ENCODE peak calls at places on chromosome 5, in eight cellular contexts. J, L, Y, O, A, S, F and D are unnamed samples.

GRCh38 chr5:164317676-164318075 is 812.3 kb downstream of the MAT2B start:
- DNase-seq in J (no peak), L (no peak), Y (no peak), O (no peak), A (no peak), S (no peak), F (no peak), D (no peak)

GRCh38 chr5:176823076-176823481 is 12.7 kb downstream of the UNC5A start:
- DNase-seq in J (no peak), L (no peak), Y (no peak), O (no peak), A (no peak), S (no peak), F (no peak), D (no peak)

GRCh38 chr5:179336126-179336870 is 9.0 kb downstream of the ADAMTS2 start:
- DNase-seq in J (no peak), L (no peak), Y (no peak), O (no peak), A (no peak), S (no peak), F (no peak), D (no peak)

GRCh38 chr5:145531038-145531734 is 304.0 kb downstream of the PRELID2 start:
- DNase-seq in J (no peak), L (peak; percentile 64), Y (peak; percentile 78), O (peak; percentile 10), A (peak; percentile 83), S (peak; percentile 20), F (no peak), D (peak; percentile 41)

GRCh38 chr5:167147879-167148278 is 1143.6 kb upstream of the WWC1 start:
- DNase-seq in J (no peak), L (no peak), Y (no peak), O (no peak), A (no peak), S (no peak), F (no peak), D (no peak)

GRCh38 chr5:77947051-77947428 is 170.9 kb upstream of the TBCA start:
- DNase-seq in J (no peak), L (no peak), Y (no peak), O (no peak), A (no peak), S (no peak), F (no peak), D (no peak)

GRCh38 chr5:156420665-156421064 is 93.7 kb downstream of the SGCD start:
- DNase-seq in J (no peak), L (no peak), Y (no peak), O (no peak), A (peak; percentile 20), S (no peak), F (no peak), D (no peak)

GRCh38 chr5:2147504-2148311 is 265.0 kb upstream of the IRX4 start:
- DNase-seq in J (no peak), L (no peak), Y (no peak), O (no peak), A (no peak), S (no peak), F (no peak), D (no peak)

GRCh38 chr5:153745778-153746420 is 255.4 kb downstream of the GRIA1 start:
- DNase-seq in J (no peak), L (no peak), Y (no peak), O (no peak), A (no peak), S (no peak), F (no peak), D (no peak)

GRCh38 chr5:35476046-35476445 is 141.6 kb upstream of the SPEF2 start:
- DNase-seq in J (no peak), L (no peak), Y (no peak), O (no peak), A (no peak), S (no peak), F (no peak), D (no peak)

GRCh38 chr5:154701181-154701580 is 54.0 kb upstream of the LARP1 start:
- DNase-seq in J (no peak), L (no peak), Y (no peak), O (no peak), A (no peak), S (no peak), F (no peak), D (peak; percentile 71)

GRCh38 chr5:3381206-3381825 is 214.3 kb upstream of the IRX1 start:
- DNase-seq in J (no peak), L (no peak), Y (peak; percentile 24), O (no peak), A (no peak), S (no peak), F (no peak), D (no peak)

GRCh38 chr5:149024477-149024876 is 38.4 kb downstream of the SH3TC2 start:
- DNase-seq in J (no peak), L (no peak), Y (no peak), O (no peak), A (peak; percentile 77), S (no peak), F (no peak), D (no peak)

GRCh38 chr5:116546033-116546742 is 28.4 kb downstream of the SEMA6A start:
- DNase-seq in J (no peak), L (peak; percentile 86), Y (peak; percentile 94), O (no peak), A (no peak), S (no peak), F (no peak), D (no peak)

GRCh38 chr5:116543501-116543900 is 31.1 kb downstream of the SEMA6A start:
- DNase-seq in J (no peak), L (no peak), Y (no peak), O (no peak), A (no peak), S (no peak), F (no peak), D (no peak)

GRCh38 chr5:116546743-116547124 is 27.9 kb downstream of the SEMA6A start:
- DNase-seq in J (no peak), L (no peak), Y (no peak), O (no peak), A (no peak), S (no peak), F (no peak), D (no peak)

GRCh38 chr5:116542619-116543018 is 32.0 kb downstream of the SEMA6A start:
- DNase-seq in J (no peak), L (no peak), Y (no peak), O (no peak), A (no peak), S (no peak), F (no peak), D (no peak)

GRCh38 chr5:116544542-116545241 is 29.9 kb downstream of the SEMA6A start:
- DNase-seq in J (no peak), L (peak; percentile 83), Y (no peak), O (no peak), A (no peak), S (no peak), F (no peak), D (no peak)
- TF ChIP-seq POLR2A in J (no peak), L (peak; percentile 20), Y (no peak), O (no peak), A (no peak), S (no peak), F (no peak), D (no peak)

GRCh38 chr5:32270178-32270577 is 42.6 kb downstream of the MTMR12 start:
- DNase-seq in J (no peak), L (no peak), Y (no peak), O (no peak), A (no peak), S (no peak), F (no peak), D (no peak)
- TF ChIP-seq POLR2A in J (no peak), L (no peak), Y (no peak), O (no peak), A (no peak), S (no peak), F (no peak), D (no peak)

GRCh38 chr5:67807116-67807888 is 408.3 kb upstream of the PIK3R1 start:
- DNase-seq in J (no peak), L (no peak), Y (no peak), O (no peak), A (no peak), S (no peak), F (no peak), D (no peak)
- TF ChIP-seq POLR2A in J (no peak), L (no peak), Y (no peak), O (no peak), A (no peak), S (no peak), F (no peak), D (no peak)

DNA sequence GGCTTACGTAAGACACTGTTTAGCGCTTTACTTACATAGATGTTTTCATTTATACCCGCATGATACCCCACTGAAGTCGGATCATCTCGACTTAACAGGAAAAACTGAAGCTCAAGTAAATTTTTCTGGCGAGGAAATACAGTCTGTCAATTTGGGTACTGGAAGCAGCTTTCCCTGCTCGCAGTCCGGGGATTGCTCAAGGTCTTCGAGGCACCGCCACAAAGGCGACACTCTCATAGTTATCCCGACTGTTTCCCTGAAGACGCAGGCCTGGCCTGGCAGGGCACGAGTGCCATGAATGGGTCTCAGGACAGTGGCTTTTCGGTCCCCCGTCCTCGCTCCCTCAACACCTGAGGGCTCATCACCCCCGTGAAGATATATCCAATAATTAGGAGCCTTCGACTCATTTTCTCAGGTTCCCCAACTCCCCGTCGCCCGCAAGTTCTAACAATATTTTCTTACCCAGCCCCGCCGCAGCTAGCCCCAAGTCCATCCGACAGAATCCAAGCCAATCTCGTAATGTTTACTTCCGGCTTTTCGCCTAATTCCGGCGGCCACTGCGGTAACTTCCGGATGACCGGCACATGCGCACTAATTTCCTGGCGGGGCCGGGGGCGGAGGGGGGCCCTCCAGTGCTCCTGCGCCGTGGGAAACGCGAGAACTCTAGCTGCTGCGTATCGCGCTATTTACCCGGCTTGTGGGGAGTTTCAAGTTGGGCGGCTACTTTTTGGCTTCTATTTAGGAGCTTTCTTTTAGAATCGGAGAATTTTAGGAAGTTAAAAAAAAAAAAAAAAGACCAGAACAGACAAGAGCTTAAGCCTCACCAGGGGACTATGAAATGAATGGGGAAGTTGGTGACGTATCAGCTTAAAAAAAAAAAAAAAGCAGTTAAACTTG is at the start of gene SLU7:
- DNase-seq in J (peak; percentile 65), L (peak; percentile 96), Y (peak; percentile 98), O (peak; percentile 93), A (peak; percentile 95), S (peak; percentile 93), F (peak; percentile 86), D (peak; percentile 96)
- TF ChIP-seq POLR2A in J (peak; percentile 63), L (peak; percentile 66), Y (peak; percentile 18), O (peak; percentile 52), A (peak; percentile 93), S (no peak), F (peak; percentile 71), D (no peak)

GRCh38 chr5:74665823-74666222 is 19.2 kb upstream of the HEXB start:
- DNase-seq in J (no peak), L (no peak), Y (no peak), O (no peak), A (no peak), S (no peak), F (no peak), D (no peak)
- TF ChIP-seq POLR2A in J (no peak), L (no peak), Y (no peak), O (no peak), A (no peak), S (no peak), F (no peak), D (no peak)